ENCODE peak calls at places on chromosome 1, in eight cellular contexts. One of them, this sample, is unnamed.

GRCh38 chr1:229030642-229031390 is 240.1 kb upstream of the RAB4A start:
- DNase-seq in ovary: no peak
- DNase-seq in gastrocnemius medialis: no peak
- DNase-seq in HFF-Myc: no peak
- DNase-seq in fibroblast of lung: no peak
- DNase-seq in GM10248: no peak
- DNase-seq in pancreas: peak
- DNase-seq in neural progenitor cell: no peak
- DNase-seq in this sample: no peak

GRCh38 chr1:152756872-152757271 is 953 bp upstream of the KPRP start:
- DNase-seq in ovary: no peak
- DNase-seq in gastrocnemius medialis: no peak
- DNase-seq in HFF-Myc: no peak
- DNase-seq in fibroblast of lung: no peak
- DNase-seq in GM10248: no peak
- DNase-seq in pancreas: no peak
- DNase-seq in neural progenitor cell: no peak
- DNase-seq in this sample: no peak

GRCh38 chr1:207084701-207085180 is 3.9 kb upstream of the C4BPB start:
- DNase-seq in ovary: peak
- DNase-seq in gastrocnemius medialis: peak
- DNase-seq in HFF-Myc: peak
- DNase-seq in fibroblast of lung: peak
- DNase-seq in GM10248: peak
- DNase-seq in pancreas: peak
- DNase-seq in neural progenitor cell: peak
- DNase-seq in this sample: no peak

GRCh38 chr1:163090321-163090945 is 21.3 kb downstream of the RGS4 start:
- DNase-seq in ovary: no peak
- DNase-seq in gastrocnemius medialis: no peak
- DNase-seq in HFF-Myc: no peak
- DNase-seq in fibroblast of lung: peak
- DNase-seq in GM10248: no peak
- DNase-seq in pancreas: no peak
- DNase-seq in neural progenitor cell: no peak
- DNase-seq in this sample: no peak

GRCh38 chr1:239719642-239720258 is 333.4 kb downstream of the CHRM3 start:
- DNase-seq in ovary: no peak
- DNase-seq in gastrocnemius medialis: no peak
- DNase-seq in HFF-Myc: no peak
- DNase-seq in fibroblast of lung: no peak
- DNase-seq in GM10248: no peak
- DNase-seq in pancreas: no peak
- DNase-seq in neural progenitor cell: no peak
- DNase-seq in this sample: no peak

GRCh38 chr1:115713906-115714305 is 54.6 kb downstream of the CASQ2 start:
- DNase-seq in ovary: no peak
- DNase-seq in gastrocnemius medialis: no peak
- DNase-seq in HFF-Myc: no peak
- DNase-seq in fibroblast of lung: no peak
- DNase-seq in GM10248: no peak
- DNase-seq in pancreas: no peak
- DNase-seq in neural progenitor cell: no peak
- DNase-seq in this sample: no peak

GRCh38 chr1:43843684-43844083 is 89.9 kb upstream of the ARTN start:
- DNase-seq in ovary: no peak
- DNase-seq in gastrocnemius medialis: no peak
- DNase-seq in HFF-Myc: no peak
- DNase-seq in fibroblast of lung: no peak
- DNase-seq in GM10248: no peak
- DNase-seq in pancreas: no peak
- DNase-seq in neural progenitor cell: no peak
- DNase-seq in this sample: no peak

GRCh38 chr1:72037745-72038343 is 244.5 kb downstream of the NEGR1 start:
- DNase-seq in ovary: no peak
- DNase-seq in gastrocnemius medialis: no peak
- DNase-seq in HFF-Myc: peak
- DNase-seq in fibroblast of lung: peak
- DNase-seq in GM10248: peak
- DNase-seq in pancreas: no peak
- DNase-seq in neural progenitor cell: peak
- DNase-seq in this sample: no peak

GRCh38 chr1:205536759-205537361 is 32.4 kb downstream of the CDK18 start:
- DNase-seq in ovary: no peak
- DNase-seq in gastrocnemius medialis: no peak
- DNase-seq in HFF-Myc: no peak
- DNase-seq in fibroblast of lung: no peak
- DNase-seq in GM10248: no peak
- DNase-seq in pancreas: peak
- DNase-seq in neural progenitor cell: no peak
- DNase-seq in this sample: peak

GRCh38 chr1:58966103-58966916 is 182.5 kb upstream of the JUN start:
- DNase-seq in ovary: no peak
- DNase-seq in gastrocnemius medialis: peak
- DNase-seq in HFF-Myc: no peak
- DNase-seq in fibroblast of lung: no peak
- DNase-seq in GM10248: no peak
- DNase-seq in pancreas: no peak
- DNase-seq in neural progenitor cell: no peak
- DNase-seq in this sample: no peak

GRCh38 chr1:169945171-169945570 is 51.5 kb upstream of the SCYL3 start:
- DNase-seq in ovary: no peak
- DNase-seq in gastrocnemius medialis: no peak
- DNase-seq in HFF-Myc: no peak
- DNase-seq in fibroblast of lung: no peak
- DNase-seq in GM10248: no peak
- DNase-seq in pancreas: no peak
- DNase-seq in neural progenitor cell: no peak
- DNase-seq in this sample: no peak

GRCh38 chr1:58717979-58718378 is 18.1 kb upstream of the MYSM1 start:
- DNase-seq in ovary: no peak
- DNase-seq in gastrocnemius medialis: no peak
- DNase-seq in HFF-Myc: no peak
- DNase-seq in fibroblast of lung: no peak
- DNase-seq in GM10248: no peak
- DNase-seq in pancreas: no peak
- DNase-seq in neural progenitor cell: no peak
- DNase-seq in this sample: no peak

GRCh38 chr1:151728151-151728711 is 6.9 kb downstream of the RIIAD1 start:
- DNase-seq in ovary: no peak
- DNase-seq in gastrocnemius medialis: no peak
- DNase-seq in HFF-Myc: no peak
- DNase-seq in fibroblast of lung: peak
- DNase-seq in GM10248: no peak
- DNase-seq in pancreas: no peak
- DNase-seq in neural progenitor cell: peak
- DNase-seq in this sample: no peak

GRCh38 chr1:184867866-184868585 is 106.3 kb downstream of the NIBAN1 start:
- DNase-seq in ovary: no peak
- DNase-seq in gastrocnemius medialis: no peak
- DNase-seq in HFF-Myc: no peak
- DNase-seq in fibroblast of lung: no peak
- DNase-seq in GM10248: no peak
- DNase-seq in pancreas: no peak
- DNase-seq in neural progenitor cell: no peak
- DNase-seq in this sample: no peak

GRCh38 chr1:96710708-96711477 is 10.7 kb upstream of the PTBP2 start:
- DNase-seq in ovary: no peak
- DNase-seq in gastrocnemius medialis: no peak
- DNase-seq in HFF-Myc: no peak
- DNase-seq in fibroblast of lung: peak
- DNase-seq in GM10248: no peak
- DNase-seq in pancreas: no peak
- DNase-seq in neural progenitor cell: no peak
- DNase-seq in this sample: no peak

GRCh38 chr1:248696261-248696660 is 6.3 kb downstream of the OR14I1 start:
- DNase-seq in ovary: no peak
- DNase-seq in gastrocnemius medialis: no peak
- DNase-seq in HFF-Myc: no peak
- DNase-seq in fibroblast of lung: no peak
- DNase-seq in GM10248: peak
- DNase-seq in pancreas: no peak
- DNase-seq in neural progenitor cell: no peak
- DNase-seq in this sample: no peak

GRCh38 chr1:218024211-218024720 is 260.8 kb upstream of the RRP15 start:
- DNase-seq in ovary: no peak
- DNase-seq in gastrocnemius medialis: no peak
- DNase-seq in HFF-Myc: no peak
- DNase-seq in fibroblast of lung: no peak
- DNase-seq in GM10248: no peak
- DNase-seq in pancreas: no peak
- DNase-seq in neural progenitor cell: peak
- DNase-seq in this sample: no peak

DNA sequence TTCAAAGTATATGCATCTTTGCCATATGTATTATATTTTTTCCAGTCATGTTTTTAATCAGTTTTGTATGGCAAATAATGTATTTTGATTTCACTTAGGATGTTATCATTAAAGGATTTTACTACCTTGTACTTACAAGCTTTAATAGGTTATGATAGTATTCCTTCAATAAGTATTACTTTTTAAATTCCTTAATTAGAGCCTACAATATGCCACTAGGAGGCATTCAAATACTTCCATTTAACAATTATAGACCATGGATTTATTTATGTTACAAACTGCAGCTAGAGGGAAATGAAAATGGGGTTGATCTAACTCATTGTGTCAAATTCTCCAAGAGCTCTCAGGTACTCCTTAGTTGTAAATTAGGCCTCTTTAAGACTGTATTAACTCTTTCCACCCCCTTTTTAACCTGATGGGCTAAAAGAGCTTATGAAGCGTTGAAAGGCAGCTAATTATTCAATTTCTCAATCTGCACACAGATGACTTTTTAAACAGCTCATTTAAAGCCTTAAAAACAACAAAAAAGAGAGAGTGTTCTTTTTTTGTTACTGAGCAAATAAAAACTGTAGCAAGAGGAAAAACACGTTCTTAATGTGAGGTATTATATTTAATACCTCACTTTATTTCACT is 156.2 kb downstream of the DENND1B start:
- DNase-seq in ovary: no peak
- DNase-seq in gastrocnemius medialis: no peak
- DNase-seq in HFF-Myc: no peak
- DNase-seq in fibroblast of lung: peak
- DNase-seq in GM10248: no peak
- DNase-seq in pancreas: no peak
- DNase-seq in neural progenitor cell: peak
- DNase-seq in this sample: no peak
- TF ChIP-seq CTCF in ovary: no peak
- TF ChIP-seq CTCF in gastrocnemius medialis: no peak
- TF ChIP-seq CTCF in HFF-Myc: no peak
- TF ChIP-seq CTCF in fibroblast of lung: peak
- TF ChIP-seq CTCF in GM10248: no peak
- TF ChIP-seq CTCF in pancreas: peak
- TF ChIP-seq CTCF in neural progenitor cell: peak
- TF ChIP-seq CTCF in this sample: peak

GRCh38 chr1:201945157-201945556 is 1.2 kb downstream of the LMOD1 start:
- DNase-seq in ovary: no peak
- DNase-seq in gastrocnemius medialis: no peak
- DNase-seq in HFF-Myc: no peak
- DNase-seq in fibroblast of lung: no peak
- DNase-seq in GM10248: no peak
- DNase-seq in pancreas: no peak
- DNase-seq in neural progenitor cell: peak
- DNase-seq in this sample: no peak
- TF ChIP-seq CTCF in ovary: peak
- TF ChIP-seq CTCF in gastrocnemius medialis: peak
- TF ChIP-seq CTCF in HFF-Myc: peak
- TF ChIP-seq CTCF in fibroblast of lung: peak
- TF ChIP-seq CTCF in GM10248: no peak
- TF ChIP-seq CTCF in pancreas: no peak
- TF ChIP-seq CTCF in neural progenitor cell: peak
- TF ChIP-seq CTCF in this sample: peak

GRCh38 chr1:243508964-243509363 is 253.1 kb downstream of the SDCCAG8 start:
- DNase-seq in ovary: no peak
- DNase-seq in gastrocnemius medialis: no peak
- DNase-seq in HFF-Myc: no peak
- DNase-seq in fibroblast of lung: no peak
- DNase-seq in GM10248: no peak
- DNase-seq in pancreas: no peak
- DNase-seq in neural progenitor cell: no peak
- DNase-seq in this sample: no peak

GRCh38 chr1:243508303-243508713 is 252.5 kb downstream of the SDCCAG8 start:
- DNase-seq in ovary: no peak
- DNase-seq in gastrocnemius medialis: no peak
- DNase-seq in HFF-Myc: no peak
- DNase-seq in fibroblast of lung: no peak
- DNase-seq in GM10248: peak
- DNase-seq in pancreas: no peak
- DNase-seq in neural progenitor cell: peak
- DNase-seq in this sample: no peak

GRCh38 chr1:243507672-243508302 is 251.9 kb downstream of the SDCCAG8 start:
- DNase-seq in ovary: no peak
- DNase-seq in gastrocnemius medialis: no peak
- DNase-seq in HFF-Myc: no peak
- DNase-seq in fibroblast of lung: no peak
- DNase-seq in GM10248: no peak
- DNase-seq in pancreas: no peak
- DNase-seq in neural progenitor cell: no peak
- DNase-seq in this sample: no peak

GRCh38 chr1:243513726-243514491 is 258.1 kb downstream of the SDCCAG8 start:
- DNase-seq in ovary: no peak
- DNase-seq in gastrocnemius medialis: no peak
- DNase-seq in HFF-Myc: peak
- DNase-seq in fibroblast of lung: peak
- DNase-seq in GM10248: peak
- DNase-seq in pancreas: no peak
- DNase-seq in neural progenitor cell: no peak
- DNase-seq in this sample: no peak

DNA sequence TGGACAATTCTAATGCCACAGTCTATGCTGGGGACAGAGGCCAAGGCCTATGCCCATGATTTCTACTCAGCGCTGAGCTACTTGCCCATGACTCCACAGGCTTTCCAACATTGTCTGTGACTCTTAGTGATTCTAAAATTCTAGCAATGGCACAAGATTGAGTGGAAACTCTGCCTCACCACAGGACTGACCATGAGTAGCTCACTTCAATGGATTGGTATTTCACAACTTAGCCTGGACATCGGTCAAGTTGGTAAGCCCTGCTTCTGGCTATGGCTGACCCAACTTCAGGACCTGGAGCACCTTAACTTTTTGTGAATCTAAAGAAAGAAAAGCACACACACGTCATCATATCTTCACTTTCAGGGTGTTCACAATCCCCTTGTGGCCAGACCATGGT is 255.1 kb downstream of the SDCCAG8 start:
- DNase-seq in ovary: no peak
- DNase-seq in gastrocnemius medialis: no peak
- DNase-seq in HFF-Myc: no peak
- DNase-seq in fibroblast of lung: no peak
- DNase-seq in GM10248: no peak
- DNase-seq in pancreas: no peak
- DNase-seq in neural progenitor cell: no peak
- DNase-seq in this sample: no peak
- TF ChIP-seq CTCF in ovary: no peak
- TF ChIP-seq CTCF in gastrocnemius medialis: no peak
- TF ChIP-seq CTCF in HFF-Myc: no peak
- TF ChIP-seq CTCF in fibroblast of lung: no peak
- TF ChIP-seq CTCF in GM10248: no peak
- TF ChIP-seq CTCF in pancreas: no peak
- TF ChIP-seq CTCF in neural progenitor cell: no peak
- TF ChIP-seq CTCF in this sample: no peak

GRCh38 chr1:198054510-198054909 is 102.3 kb upstream of the NEK7 start:
- DNase-seq in ovary: no peak
- DNase-seq in gastrocnemius medialis: no peak
- DNase-seq in HFF-Myc: no peak
- DNase-seq in fibroblast of lung: no peak
- DNase-seq in GM10248: no peak
- DNase-seq in pancreas: no peak
- DNase-seq in neural progenitor cell: no peak
- DNase-seq in this sample: no peak

GRCh38 chr1:198056255-198056654 is 100.5 kb upstream of the NEK7 start:
- DNase-seq in ovary: no peak
- DNase-seq in gastrocnemius medialis: no peak
- DNase-seq in HFF-Myc: no peak
- DNase-seq in fibroblast of lung: no peak
- DNase-seq in GM10248: no peak
- DNase-seq in pancreas: no peak
- DNase-seq in neural progenitor cell: peak
- DNase-seq in this sample: no peak
- TF ChIP-seq CTCF in ovary: no peak
- TF ChIP-seq CTCF in gastrocnemius medialis: no peak
- TF ChIP-seq CTCF in HFF-Myc: peak
- TF ChIP-seq CTCF in fibroblast of lung: no peak
- TF ChIP-seq CTCF in GM10248: no peak
- TF ChIP-seq CTCF in pancreas: no peak
- TF ChIP-seq CTCF in neural progenitor cell: peak
- TF ChIP-seq CTCF in this sample: no peak

This sample was measured in psoas muscle.